ENCODE peak calls at places on chromosomes 13 and 19, in four cellular contexts. F is SK-N-SH, R is HepG2, P is HCT116. M is an unnamed sample.

GRCh38 chr13:105410602-105411001 is 1124.9 kb downstream of the EFNB2 start:
- DNase-seq in P (peak; percentile 23), F (peak; percentile 3), R (peak; percentile 7), M (peak; percentile 2)

GRCh38 chr19:55633866-55634265 is 6.9 kb upstream of the ZNF580 start:
- DNase-seq in P (no peak), F (no peak), R (no peak), M (no peak)

GRCh38 chr13:73849292-73849691 is 284.9 kb downstream of the KLF12 start:
- DNase-seq in P (peak; percentile 26), R (peak; percentile 17), F (no peak), M (no peak)

GRCh38 chr19:49362926-49363264 is 679 bp upstream of the TEAD2 start:
- DNase-seq in F (peak; percentile 48), R (peak; percentile 24), P (no peak), M (no peak)

GRCh38 chr19:18274776-18275356 is 614 bp upstream of the IQCN start:
- DNase-seq in R (peak; percentile 82), P (no peak), F (no peak), M (peak; percentile 87)

GRCh38 chr13:41568990-41569387 is 111.6 kb downstream of the RGCC start:
- DNase-seq in P (no peak), R (no peak), F (no peak), M (no peak)

GRCh38 chr13:60143775-60144174 is 20.0 kb downstream of the DIAPH3 start:
- DNase-seq in F (no peak), P (no peak), R (no peak), M (no peak)

GRCh38 chr13:40168425-40169155 is 497.9 kb downstream of the FOXO1 start:
- DNase-seq in F (no peak), R (no peak), P (no peak), M (no peak)

GRCh38 chr19:2949939-2950285 is 5.1 kb upstream of the ZNF77 start:
- DNase-seq in F (peak; percentile 72), R (peak; percentile 62), P (no peak), M (peak; percentile 70)

GRCh38 chr13:51761638-51762350 is 42.2 kb downstream of the DHRS12 start:
- DNase-seq in R (no peak), P (no peak), F (no peak), M (no peak)

GRCh38 chr13:111666377-111666776 is 345.9 kb downstream of the TEX29 start:
- DNase-seq in R (no peak), F (no peak), P (no peak), M (no peak)

DNA sequence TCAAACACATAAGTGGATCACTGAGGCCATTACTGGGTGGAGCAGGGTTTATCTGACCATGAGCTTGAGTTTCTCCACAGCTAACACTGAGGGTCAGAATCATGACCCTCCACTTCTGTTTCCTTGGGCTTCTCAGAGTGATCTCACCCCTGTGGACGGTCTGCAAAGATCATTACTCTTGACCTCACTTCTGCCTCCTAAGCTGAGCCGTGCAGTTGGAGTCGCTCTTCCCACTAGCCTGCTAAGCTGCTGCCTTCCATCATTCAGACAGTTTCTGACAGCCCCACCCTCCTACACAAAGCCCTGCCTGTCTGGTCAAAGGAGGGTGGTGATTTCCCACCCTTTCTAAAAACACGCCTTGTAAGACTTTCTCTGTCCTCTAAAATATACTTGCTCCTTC is 9.3 kb upstream of the FRY start:
- DNase-seq in R (no peak), P (no peak), F (no peak), M (no peak)
- TF ChIP-seq ELF1 in R (no peak), P (no peak), F (no peak), M (no peak)

GRCh38 chr19:4057913-4058695 is 8.6 kb downstream of the ZBTB7A start:
- DNase-seq in P (peak; percentile 42), F (no peak), R (peak; percentile 90), M (peak; percentile 82)
- TF ChIP-seq ELF1 in P (no peak), F (no peak), R (no peak), M (no peak)

DNA sequence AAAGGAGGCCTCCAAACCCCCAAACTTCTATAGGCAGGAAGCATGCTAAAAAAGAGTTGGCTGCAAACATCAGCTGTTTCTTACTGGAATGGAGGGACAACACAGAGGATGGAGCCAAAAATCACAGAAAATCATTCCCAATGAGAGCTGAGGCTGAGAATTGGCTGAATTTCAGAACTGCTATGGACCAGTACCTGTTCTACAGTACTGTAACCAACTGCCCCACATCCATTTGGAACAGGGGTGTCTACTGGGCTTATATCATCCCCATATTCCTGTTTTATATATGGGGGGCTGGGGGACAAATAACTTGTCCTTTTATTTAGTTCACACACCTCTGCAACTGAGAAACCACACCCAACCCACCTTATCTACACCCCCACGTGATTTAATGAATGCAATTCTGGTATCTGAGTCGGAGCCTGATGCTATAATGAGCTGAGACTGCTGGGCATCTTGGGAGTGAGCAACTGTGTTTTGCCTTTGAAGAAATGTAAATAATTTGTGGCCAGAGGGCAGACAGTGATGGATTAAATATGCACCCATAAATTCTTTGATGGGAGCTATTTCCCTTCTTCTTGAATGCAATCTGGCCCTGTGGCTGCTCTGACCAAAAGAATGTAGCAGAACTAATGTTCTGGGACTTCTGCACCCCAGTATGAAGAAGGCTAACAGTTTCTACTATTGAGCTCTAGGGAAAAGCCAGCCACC is 82.6 kb downstream of the TBC1D4 start:
- DNase-seq in P (no peak), R (no peak), F (no peak), M (no peak)
- TF ChIP-seq ELF1 in P (no peak), R (no peak), F (no peak), M (no peak)

GRCh38 chr13:49615844-49616687 is 12.2 kb upstream of the ARL11 start:
- DNase-seq in F (no peak), R (no peak), P (no peak), M (no peak)

GRCh38 chr13:49620170-49620621 is 8.1 kb upstream of the ARL11 start:
- DNase-seq in P (no peak), F (no peak), R (no peak), M (no peak)

GRCh38 chr13:49622174-49622946 is 5.9 kb upstream of the ARL11 start:
- DNase-seq in F (no peak), R (peak; percentile 48), P (no peak), M (no peak)

DNA sequence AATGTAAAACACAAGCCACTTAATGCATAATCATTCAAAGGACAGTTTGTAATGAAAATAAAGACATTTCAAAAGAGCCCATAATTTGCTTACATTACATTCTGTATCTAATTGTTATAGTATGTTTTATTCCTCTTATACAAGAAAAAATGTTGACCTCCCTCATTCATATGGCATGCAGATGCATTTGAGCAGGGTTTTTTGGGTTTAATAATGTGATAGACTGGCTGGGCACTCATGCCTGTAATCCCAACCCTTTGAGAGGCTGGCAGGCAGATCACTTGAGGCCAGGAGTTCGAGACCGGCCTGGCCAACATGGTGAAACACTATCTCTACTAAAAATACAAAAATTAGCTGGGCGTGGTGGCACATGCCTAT is 11.6 kb upstream of the ARL11 start:
- DNase-seq in R (no peak), P (no peak), F (no peak), M (no peak)
- TF ChIP-seq ELF1 in R (no peak), P (no peak), F (no peak), M (no peak)

GRCh38 chr19:1856698-1857603 is 6.4 kb downstream of the KLF16 start:
- DNase-seq in P (no peak), F (peak; percentile 54), R (peak; percentile 77), M (peak; percentile 95)
- TF ChIP-seq ELF1 in P (no peak), F (peak; percentile 30), R (peak; percentile 71), M (peak; percentile 77)

M was measured in K562.